ENCODE peak calls at places on chromosomes 16 and 17, in four cellular contexts. C is WTC11, V is K562, Y is HepG2. B is an unnamed sample.

GRCh38 chr17:60077672-60078519 is 825 bp downstream of the HEATR6 start:
- DNase-seq in C (no peak), V (no peak), Y (no peak), B (no peak)

GRCh38 chr16:84976644-84977400 is 34.5 kb downstream of the ZDHHC7 start:
- DNase-seq in C (no peak), V (no peak), Y (peak), B (no peak)

GRCh38 chr17:32483451-32484019 is 3.3 kb upstream of the CDK5R1 start:
- DNase-seq in C (peak), V (peak), Y (peak), B (peak)

GRCh38 chr16:84848991-84849634 is 29.3 kb downstream of the CRISPLD2 start:
- DNase-seq in C (peak), V (no peak), Y (no peak), B (no peak)

GRCh38 chr17:31697838-31698237 is 161.2 kb downstream of the COPRS start:
- DNase-seq in C (no peak), V (no peak), Y (no peak), B (no peak)

GRCh38 chr17:12523244-12523643 is 142.4 kb upstream of the MYOCD start:
- DNase-seq in C (no peak), V (no peak), Y (no peak), B (no peak)

GRCh38 chr17:45405250-45406086 is 27.2 kb downstream of the ARHGAP27 start:
- DNase-seq in C (peak), V (peak), Y (no peak), B (no peak)

GRCh38 chr17:83073389-83074063 is 5.9 kb upstream of the METRNL start:
- DNase-seq in C (no peak), V (peak), Y (no peak), B (no peak)

GRCh38 chr16:48173877-48174276 is 18.1 kb upstream of the ABCC12 start:
- DNase-seq in C (no peak), V (no peak), Y (no peak), B (no peak)

GRCh38 chr16:55147401-55147800 is 176.6 kb upstream of the IRX6 start:
- DNase-seq in C (no peak), V (no peak), Y (no peak), B (no peak)

GRCh38 chr16:86893513-86893912 is 315.2 kb downstream of the FOXL1 start:
- DNase-seq in C (no peak), V (no peak), Y (no peak), B (no peak)

GRCh38 chr16:89918453-89919347 is at the start of gene MC1R:
- DNase-seq in C (peak), V (peak), Y (peak), B (peak)

GRCh38 chr16:83420206-83420760 is 387.5 kb upstream of the HSBP1 start:
- DNase-seq in C (no peak), V (peak), Y (peak), B (peak)

GRCh38 chr17:82664701-82665182 is 16.5 kb upstream of the WDR45B start:
- DNase-seq in C (no peak), V (no peak), Y (no peak), B (no peak)

GRCh38 chr17:16456770-16457316 is 35.1 kb downstream of the LRRC75A start:
- DNase-seq in C (no peak), V (no peak), Y (no peak), B (no peak)

GRCh38 chr17:49487202-49487601 is 7.9 kb upstream of the NGFR start:
- DNase-seq in C (peak), V (no peak), Y (no peak), B (no peak)

GRCh38 chr17:60102632-60103047 is 23.9 kb upstream of the HEATR6 start:
- DNase-seq in C (no peak), V (no peak), Y (no peak), B (no peak)

GRCh38 chr16:81551141-81551808 is 106.7 kb downstream of the CMIP start:
- DNase-seq in C (no peak), V (peak), Y (no peak), B (no peak)

GRCh38 chr16:28211758-28212531 is at the start of gene XPO6:
- DNase-seq in C (peak), V (peak), Y (peak), B (peak)

GRCh38 chr16:86872126-86872525 is 293.8 kb downstream of the FOXL1 start:
- DNase-seq in C (no peak), V (no peak), Y (no peak), B (no peak)

GRCh38 chr17:66538776-66539175 is 236.4 kb downstream of the PRKCA start:
- DNase-seq in C (no peak), V (no peak), Y (no peak), B (no peak)

GRCh38 chr17:72421128-72422092 is 300.6 kb downstream of the SOX9 start:
- DNase-seq in C (no peak), V (no peak), Y (peak), B (no peak)

GRCh38 chr16:17775061-17775460 is 304.3 kb upstream of the XYLT1 start:
- DNase-seq in C (no peak), V (no peak), Y (no peak), B (no peak)

GRCh38 chr17:9064311-9064834 is 43.1 kb downstream of the NTN1 start:
- DNase-seq in C (no peak), V (no peak), Y (no peak), B (no peak)

GRCh38 chr16:88380619-88381018 is 2.1 kb upstream of the ZNF469 start:
- DNase-seq in C (no peak), V (no peak), Y (no peak), B (no peak)

GRCh38 chr17:68456529-68457167 is 648 bp downstream of the WIPI1 start:
- DNase-seq in C (peak), V (no peak), Y (peak), B (peak)

GRCh38 chr16:12239226-12239625 is 262.7 kb downstream of the SNX29 start:
- DNase-seq in C (no peak), V (no peak), Y (no peak), B (no peak)

GRCh38 chr17:37373530-37374159 is 2.1 kb upstream of the C17orf78 start:
- DNase-seq in C (peak), V (peak), Y (peak), B (peak)

GRCh38 chr17:35088647-35088910 is 25.1 kb upstream of the RFFL start:
- DNase-seq in C (no peak), V (peak), Y (no peak), B (no peak)

GRCh38 chr17:3032258-3033247 is 30.9 kb downstream of the OR1D5 start:
- DNase-seq in C (no peak), V (no peak), Y (no peak), B (no peak)

GRCh38 chr16:83268164-83268563 is 539.6 kb upstream of the HSBP1 start:
- DNase-seq in C (no peak), V (no peak), Y (no peak), B (no peak)

DNA sequence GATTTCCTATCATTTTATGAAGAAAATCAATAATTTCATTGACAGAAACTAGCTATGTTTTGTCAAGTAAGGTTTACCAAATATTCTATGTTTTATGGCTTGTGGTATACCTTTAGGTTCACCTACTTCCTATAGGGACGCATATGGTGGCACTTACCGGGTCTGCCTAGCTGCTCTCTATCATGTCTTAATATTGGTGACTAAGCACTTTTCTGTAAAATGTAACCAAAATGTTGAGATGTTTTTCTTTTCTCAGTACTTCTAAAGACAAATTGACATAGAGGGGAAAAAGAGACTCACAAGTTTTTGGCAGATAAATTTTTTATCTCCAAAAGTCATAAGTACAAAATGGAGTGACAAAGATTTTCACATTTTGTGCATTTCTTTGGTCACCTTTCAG is 22.6 kb upstream of the MYH4 start:
- DNase-seq in C (no peak), V (no peak), Y (no peak), B (no peak)
- TF ChIP-seq ELF4 in C (no peak), V (no peak), Y (no peak), B (no peak)

DNA sequence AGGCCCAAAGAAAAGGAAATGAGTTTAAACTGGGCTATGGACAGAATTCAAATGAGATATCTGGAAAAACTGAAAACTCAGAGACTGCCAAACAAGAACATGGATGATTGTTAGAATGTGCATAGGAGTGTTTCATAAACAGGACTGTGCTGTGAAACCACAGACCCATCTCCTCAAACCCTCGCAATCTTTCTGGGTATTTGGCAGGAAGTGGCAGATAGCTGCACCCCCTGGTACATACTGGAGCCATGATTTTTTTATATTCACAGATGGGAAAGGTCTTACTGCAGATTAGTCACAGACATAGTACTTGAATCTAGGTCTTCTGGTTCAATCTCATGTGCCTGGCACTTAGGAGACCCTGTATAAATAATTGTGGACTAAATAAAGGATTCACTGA is 145.0 kb downstream of the CCDC182 start:
- DNase-seq in C (no peak), V (no peak), Y (no peak), B (no peak)
- TF ChIP-seq ELF4 in C (no peak), V (no peak), Y (no peak), B (no peak)

GRCh38 chr16:22313141-22313781 is 16.1 kb downstream of the POLR3E start:
- DNase-seq in C (no peak), V (no peak), Y (no peak), B (no peak)
- TF ChIP-seq ELF4 in C (no peak), V (no peak), Y (no peak), B (no peak)

GRCh38 chr16:400061-400540 is 1.6 kb upstream of the DECR2 start:
- DNase-seq in C (no peak), V (no peak), Y (no peak), B (no peak)

GRCh38 chr16:398551-399277 is 1.7 kb downstream of the NME4 start:
- DNase-seq in C (peak), V (no peak), Y (no peak), B (no peak)

GRCh38 chr16:399278-400019 is 2.2 kb upstream of the DECR2 start:
- DNase-seq in C (no peak), V (no peak), Y (no peak), B (no peak)

GRCh38 chr16:404971-405486 is 3.3 kb downstream of the DECR2 start:
- DNase-seq in C (no peak), V (no peak), Y (no peak), B (no peak)

DNA sequence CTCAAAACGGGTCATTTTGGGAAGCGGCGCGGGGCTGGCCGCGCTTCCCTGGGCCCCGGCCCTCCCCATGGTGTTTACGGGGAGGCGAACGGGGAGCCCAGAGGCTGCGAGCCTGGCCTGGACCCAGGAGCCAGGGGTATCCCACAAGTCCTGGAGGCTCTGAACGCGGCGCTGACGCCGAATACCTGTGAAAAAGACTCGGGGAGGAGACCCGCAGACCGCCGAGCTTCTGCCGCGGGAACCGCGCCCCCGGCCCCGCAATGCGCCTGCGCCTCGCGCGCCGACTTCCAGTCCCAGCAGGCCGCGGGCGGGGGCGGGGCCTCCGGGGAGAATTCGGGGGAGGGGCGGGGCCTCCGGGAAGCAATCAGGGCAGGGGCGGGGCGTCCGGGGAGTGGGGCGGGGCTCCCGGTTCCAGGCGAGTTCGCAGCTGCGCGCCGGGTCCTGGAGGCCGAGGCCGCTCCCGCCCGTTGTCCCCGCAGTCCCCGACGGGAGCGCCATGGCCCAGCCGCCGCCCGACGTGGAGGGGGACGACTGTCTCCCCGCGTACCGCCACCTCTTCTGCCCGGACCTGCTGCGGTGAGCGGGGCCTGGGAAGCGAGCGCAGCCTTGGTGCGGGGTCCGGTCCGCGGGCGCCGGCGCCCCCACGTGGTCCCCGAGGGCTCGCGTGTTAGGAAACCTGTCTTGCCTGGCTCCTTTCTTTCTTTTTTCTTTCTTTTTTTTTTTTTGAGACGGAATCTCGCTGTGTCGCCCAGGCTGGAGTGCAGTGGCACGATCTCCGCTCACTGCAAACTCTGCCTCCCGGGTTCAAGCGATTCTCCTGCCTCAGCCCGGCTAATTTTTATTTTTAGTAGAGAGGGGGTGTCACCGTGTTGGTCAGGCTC is at the start of gene DECR2:
- DNase-seq in C (peak), V (peak), Y (peak), B (peak)
- TF ChIP-seq ELF4 in C (no peak), V (no peak), Y (no peak), B (no peak)

DNA sequence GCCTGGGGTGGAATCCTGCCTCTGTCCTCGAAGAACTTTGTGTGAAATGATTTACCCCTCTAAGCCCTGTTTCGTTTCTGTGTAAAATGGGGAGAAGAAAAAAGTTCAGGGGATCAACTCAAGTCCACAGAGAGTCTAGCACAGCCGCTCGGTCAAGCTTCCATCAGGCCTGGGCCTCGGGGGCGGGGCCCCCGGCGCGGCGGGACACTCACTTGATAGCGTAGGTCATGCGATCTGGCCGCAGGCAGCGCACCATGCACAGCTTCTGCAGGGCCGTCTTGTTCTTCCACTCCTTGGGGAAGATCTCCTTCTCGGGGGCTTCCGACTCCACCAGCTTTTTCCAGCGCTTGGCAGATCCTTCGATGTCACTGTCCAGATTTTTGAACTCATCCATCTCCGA is 65.9 kb downstream of the PGS1 start:
- DNase-seq in C (no peak), V (peak), Y (no peak), B (no peak)
- TF ChIP-seq ELF4 in C (no peak), V (no peak), Y (no peak), B (no peak)

GRCh38 chr16:2527071-2527783 is 4.0 kb downstream of the CEMP1 start:
- DNase-seq in C (no peak), V (no peak), Y (no peak), B (no peak)
- TF ChIP-seq ELF4 in C (no peak), V (no peak), Y (no peak), B (no peak)

DNA sequence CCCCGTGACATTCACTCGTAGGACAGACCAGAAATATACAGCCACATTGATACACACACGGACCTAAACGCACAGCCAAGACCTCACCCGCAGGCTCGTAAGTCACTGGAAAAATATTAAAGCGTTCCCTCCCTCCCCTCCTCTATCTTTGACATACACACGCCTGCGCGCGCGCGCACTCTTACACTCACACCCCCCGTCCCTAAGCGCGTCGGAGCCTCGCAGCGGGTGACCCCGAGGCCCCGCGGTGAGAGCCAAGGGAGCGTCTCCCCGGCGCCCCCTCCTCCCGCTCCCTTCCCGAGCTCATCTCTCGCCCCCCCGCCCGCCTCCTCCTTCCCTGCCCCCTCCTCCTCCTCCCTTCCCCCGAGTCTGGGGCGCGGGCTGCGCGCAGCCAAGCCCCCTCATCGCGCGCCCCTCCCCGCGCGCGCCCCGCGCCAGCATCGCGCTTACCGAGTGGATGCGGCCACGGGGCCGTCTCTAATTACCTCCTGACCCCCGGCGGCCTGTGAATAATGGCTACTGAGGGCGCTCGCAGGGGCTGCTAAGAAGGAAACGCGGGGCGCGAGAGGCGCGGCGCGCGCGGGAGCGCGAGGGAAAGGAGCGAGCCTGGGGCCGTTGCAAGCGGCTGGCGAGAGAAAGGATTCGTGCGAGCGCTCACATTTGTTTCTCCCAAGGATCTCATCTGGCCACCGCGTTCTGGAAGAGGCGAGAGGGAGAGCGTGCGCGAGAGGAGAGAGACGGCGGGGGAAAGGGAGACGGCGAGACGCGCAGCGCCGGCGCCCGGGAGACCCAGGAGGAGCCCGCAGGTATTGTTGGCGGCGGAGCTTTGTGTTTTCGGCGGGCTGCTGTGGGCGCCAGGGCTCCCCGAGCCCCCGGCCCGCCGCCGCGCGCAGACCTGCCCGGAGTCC is 42.4 kb downstream of the RAI1 start:
- DNase-seq in C (peak), V (no peak), Y (no peak), B (peak)
- TF ChIP-seq ELF4 in C (no peak), V (no peak), Y (no peak), B (no peak)

GRCh38 chr17:74961657-74962360 is 10.8 kb downstream of the HID1 start:
- DNase-seq in C (peak), V (peak), Y (peak), B (peak)
- TF ChIP-seq ELF4 in C (no peak), V (no peak), Y (no peak), B (no peak)

DNA sequence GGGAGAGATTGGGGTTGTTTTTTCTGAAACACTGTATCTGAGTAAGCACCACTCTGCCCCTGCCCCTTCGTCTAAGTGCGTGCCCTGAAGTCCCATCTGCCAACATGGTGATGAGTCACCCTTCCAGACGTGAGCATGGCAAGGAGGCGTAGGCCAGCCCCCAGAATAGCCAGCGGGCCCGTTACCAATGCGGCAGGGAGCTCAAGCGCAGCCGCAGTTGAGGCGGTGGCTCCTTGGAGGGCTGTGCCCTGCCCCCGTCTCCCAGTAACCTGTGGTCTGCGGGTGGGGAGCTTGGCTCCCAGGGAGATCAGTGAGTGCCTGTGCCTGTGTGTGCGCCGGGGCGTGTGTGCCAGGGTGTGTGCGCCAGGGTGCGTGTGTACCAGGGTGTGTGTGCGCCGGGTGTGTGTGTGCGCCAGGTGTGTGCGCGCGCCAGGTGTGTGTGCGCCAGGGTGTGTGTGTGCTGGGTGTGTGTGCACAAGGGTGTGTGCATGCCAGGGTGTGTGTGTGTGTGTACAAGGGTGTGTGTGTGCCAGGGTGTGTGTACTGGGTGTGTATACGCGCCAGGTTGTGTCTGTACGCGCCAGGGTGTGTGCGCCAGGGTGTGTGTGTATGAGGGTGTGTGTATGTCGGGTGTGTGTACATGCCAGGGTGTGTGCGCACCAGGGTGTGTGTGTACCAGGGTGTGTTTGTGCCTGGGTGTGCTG is 98.6 kb upstream of the CHMP6 start:
- DNase-seq in C (no peak), V (no peak), Y (no peak), B (no peak)
- TF ChIP-seq ELF4 in C (no peak), V (no peak), Y (no peak), B (no peak)

B was measured in HEK293T.